ENCODE peak calls at places on chromosomes 6 and 20, in ten cellular contexts. M, S, E, L, C, X, B, A, D and P are unnamed samples.

GRCh38 chr20:54345301-54345724 is 130.1 kb upstream of the DOK5 start:
- DNase-seq in L (no peak), S (no peak), B (no peak), E (no peak), D (no peak), A (peak), C (no peak), X (no peak), M (no peak), P (no peak)

GRCh38 chr20:63740070-63740500 is 509 bp downstream of the SLC2A4RG start:
- DNase-seq in S (peak), C (peak), D (peak), E (peak), M (peak), X (peak), A (peak), B (peak), L (no peak), P (no peak)

GRCh38 chr20:5480824-5481600 is 164.3 kb upstream of the PROKR2 start:
- DNase-seq in E (no peak), D (no peak), L (no peak), A (no peak), B (no peak), S (no peak), C (no peak), X (no peak), M (no peak), P (peak)

GRCh38 chr20:24460712-24461111 is 8.7 kb upstream of the SYNDIG1 start:
- DNase-seq in A (no peak), D (no peak), S (no peak), M (no peak), C (no peak), X (no peak), B (no peak), E (no peak), L (no peak), P (no peak)

GRCh38 chr6:110307368-110307767 is 50.8 kb downstream of the METTL24 start:
- DNase-seq in E (no peak), X (no peak), L (no peak), M (no peak), S (no peak), C (no peak), A (no peak), B (no peak), D (no peak), P (no peak)

GRCh38 chr6:40328376-40328987 is 258.7 kb downstream of the LRFN2 start:
- DNase-seq in E (peak), L (peak), D (peak), M (peak), A (no peak), C (peak), S (peak), X (no peak), B (peak), P (peak)

GRCh38 chr20:29744071-29744470 is 1513.4 kb upstream of the DEFB115 start:
- DNase-seq in B (no peak), L (no peak), C (no peak), E (no peak), S (no peak), A (no peak), X (peak), M (no peak), D (no peak), P (no peak)

GRCh38 chr6:7906741-7907140 is 3.8 kb downstream of the TXNDC5 start:
- DNase-seq in A (no peak), C (no peak), D (no peak), S (no peak), B (no peak), E (no peak), M (no peak), L (no peak), X (no peak), P (no peak)

GRCh38 chr6:108752733-108753392 is 95.4 kb upstream of the ARMC2 start:
- DNase-seq in L (no peak), E (no peak), M (no peak), C (peak), D (no peak), A (no peak), X (no peak), B (no peak), S (no peak), P (no peak)

GRCh38 chr20:58497911-58498310 is 17.3 kb downstream of the APCDD1L start:
- DNase-seq in L (no peak), M (no peak), A (no peak), D (no peak), B (no peak), S (no peak), X (no peak), E (no peak), C (no peak), P (no peak)

GRCh38 chr6:77463308-77463880 is at the start of gene HTR1B:
- DNase-seq in S (no peak), X (peak), B (no peak), L (peak), D (no peak), M (peak), A (peak), C (no peak), E (no peak), P (no peak)

GRCh38 chr6:75376347-75377024 is 91.9 kb upstream of the TMEM30A start:
- DNase-seq in B (no peak), D (no peak), X (no peak), S (no peak), L (no peak), A (no peak), M (no peak), E (no peak), C (no peak), P (peak)

GRCh38 chr6:78607188-78607587 is 260.2 kb upstream of the IRAK1BP1 start:
- DNase-seq in C (no peak), E (no peak), M (no peak), X (no peak), D (no peak), L (no peak), B (no peak), S (no peak), A (no peak), P (no peak)

GRCh38 chr6:118905851-118906250 is 11.9 kb downstream of the ASF1A start:
- DNase-seq in D (no peak), A (no peak), B (no peak), C (no peak), S (no peak), L (no peak), E (no peak), M (no peak), X (no peak), P (no peak)